ENCODE peak calls at places on chromosomes 16 and 17, in ten cellular contexts. V, L, W, X, B, R, K, F, N and S are unnamed samples.

GRCh38 chr16:57620316-57621231 is 7.9 kb upstream of the ADGRG1 start:
- DNase-seq in N (no peak), L (no peak), V (no peak), B (no peak), F (no peak), K (no peak), X (no peak), W (no peak), R (no peak), S (no peak)

GRCh38 chr17:7442142-7442541 is 2.7 kb upstream of the CHRNB1 start:
- DNase-seq in V (no peak), B (no peak), W (no peak), R (no peak), X (no peak), L (no peak), K (no peak), F (no peak), N (no peak), S (no peak)

GRCh38 chr17:55663395-55663794 is 59.3 kb downstream of the TMEM100 start:
- DNase-seq in W (no peak), V (no peak), F (no peak), R (no peak), L (no peak), N (no peak), X (no peak), K (no peak), B (no peak), S (no peak)

GRCh38 chr17:31390426-31390747 is 1.1 kb upstream of the RAB11FIP4 start:
- DNase-seq in K (no peak), N (no peak), X (no peak), B (no peak), V (no peak), L (no peak), W (no peak), F (no peak), R (no peak), S (no peak)

GRCh38 chr17:7216242-7217112 is 3.2 kb downstream of the DLG4 start:
- DNase-seq in R (peak; percentile 27), L (no peak), F (no peak), X (no peak), V (no peak), K (no peak), W (no peak), N (no peak), B (no peak), S (no peak)

GRCh38 chr16:15041260-15042011 is 14.4 kb downstream of the NTAN1 start:
- DNase-seq in X (no peak), W (no peak), N (no peak), V (peak; percentile 41), L (no peak), B (no peak), R (peak; percentile 86), K (no peak), F (no peak), S (no peak)

GRCh38 chr16:54080524-54081008 is 206.0 kb downstream of the IRX3 start:
- DNase-seq in N (no peak), V (peak; percentile 100), K (no peak), X (no peak), F (no peak), B (no peak), W (no peak), L (no peak), R (no peak), S (no peak)

GRCh38 chr16:53087101-53087500 is 32.3 kb downstream of the CHD9 start:
- DNase-seq in W (no peak), N (no peak), V (peak; percentile 37), L (no peak), F (no peak), R (no peak), B (no peak), X (no peak), K (no peak), S (no peak)

GRCh38 chr16:62105244-62105643 is 69.0 kb upstream of the CDH8 start:
- DNase-seq in L (no peak), B (no peak), K (no peak), N (no peak), W (no peak), R (no peak), X (no peak), V (no peak), F (no peak), S (no peak)